ENCODE peak calls at places on chromosomes 11 and 22, in nine cellular contexts. S, B, P, A, O, E, D, M and X are unnamed samples.

GRCh38 chr11:119307219-119307618 is 9.7 kb downstream of the MCAM start:
- DNase-seq in S (no peak), B (no peak), P (peak; percentile 60), A (no peak), O (no peak), E (no peak), D (no peak), M (no peak), X (no peak)

GRCh38 chr11:468493-468892 is 18.4 kb downstream of the PTDSS2 start:
- DNase-seq in S (no peak), B (no peak), P (no peak), A (no peak), O (no peak), E (no peak), D (no peak), M (no peak), X (no peak)

GRCh38 chr11:24344222-24344621 is 152.6 kb upstream of the LUZP2 start:
- DNase-seq in S (no peak), B (no peak), P (no peak), A (no peak), O (no peak), E (no peak), D (no peak), M (no peak), X (no peak)

GRCh38 chr22:24037851-24038765 is 27.0 kb downstream of the CABIN1 start:
- DNase-seq in S (no peak), B (no peak), P (no peak), A (peak; percentile 27), O (no peak), E (no peak), D (no peak), M (no peak), X (no peak)

GRCh38 chr11:118290923-118291322 is 13.6 kb upstream of the CD3E start:
- DNase-seq in S (no peak), B (no peak), P (peak; percentile 34), A (no peak), O (no peak), E (peak; percentile 82), D (peak; percentile 75), M (no peak), X (peak; percentile 24)

GRCh38 chr11:3341298-3341697 is 37.6 kb downstream of the ZNF195 start:
- DNase-seq in S (peak; percentile 55), B (peak; percentile 80), P (peak; percentile 71), A (no peak), O (peak; percentile 37), E (peak; percentile 60), D (peak; percentile 76), M (peak; percentile 28), X (peak; percentile 45)

GRCh38 chr11:123194308-123195181 is 503 bp downstream of the CLMP start:
- DNase-seq in S (no peak), B (peak; percentile 70), P (peak; percentile 47), A (no peak), O (peak; percentile 38), E (peak; percentile 80), D (no peak), M (no peak), X (no peak)

GRCh38 chr11:105244157-105244820 is 104.7 kb upstream of the CARD18 start:
- DNase-seq in S (no peak), B (no peak), P (no peak), A (no peak), O (no peak), E (no peak), D (no peak), M (peak; percentile 88), X (no peak)

GRCh38 chr22:19963863-19964642 is 22.4 kb upstream of the TXNRD2 start:
- DNase-seq in S (no peak), B (no peak), P (no peak), A (no peak), O (no peak), E (no peak), D (no peak), M (no peak), X (no peak)

GRCh38 chr22:40679249-40679963 is at the start of gene MCHR1:
- DNase-seq in S (no peak), B (no peak), P (no peak), A (no peak), O (no peak), E (no peak), D (no peak), M (no peak), X (no peak)

GRCh38 chr11:133945087-133945974 is 11.4 kb downstream of the IGSF9B start:
- DNase-seq in S (peak; percentile 67), B (no peak), P (no peak), A (no peak), O (peak; percentile 31), E (no peak), D (no peak), M (no peak), X (peak; percentile 61)

GRCh38 chr22:25745341-25746011 is 3.5 kb downstream of the MYO18B start:
- DNase-seq in S (no peak), B (no peak), P (no peak), A (no peak), O (no peak), E (no peak), D (no peak), M (no peak), X (no peak)

GRCh38 chr22:23237201-23237798 is 57.0 kb downstream of the BCR start:
- DNase-seq in S (no peak), B (no peak), P (peak; percentile 95), A (no peak), O (peak; percentile 58), E (no peak), D (no peak), M (no peak), X (no peak)

GRCh38 chr11:76805206-76805913 is 22.2 kb downstream of the TSKU start:
- DNase-seq in S (no peak), B (peak; percentile 60), P (no peak), A (no peak), O (no peak), E (no peak), D (peak; percentile 22), M (no peak), X (no peak)

GRCh38 chr22:44286673-44287072 is 26.1 kb downstream of the SHISAL1 start:
- DNase-seq in S (no peak), B (no peak), P (peak; percentile 77), A (no peak), O (no peak), E (no peak), D (no peak), M (no peak), X (no peak)

GRCh38 chr11:37124384-37124783 is 526.3 kb upstream of the RAG2 start:
- DNase-seq in S (no peak), B (no peak), P (no peak), A (no peak), O (no peak), E (no peak), D (no peak), M (no peak), X (no peak)

GRCh38 chr11:125772834-125773505 is 5.7 kb downstream of the PATE2 start:
- DNase-seq in S (no peak), B (no peak), P (no peak), A (no peak), O (no peak), E (no peak), D (no peak), M (no peak), X (no peak)

GRCh38 chr11:96925862-96926261 is 536.0 kb downstream of the JRKL start:
- DNase-seq in S (no peak), B (no peak), P (no peak), A (no peak), O (no peak), E (no peak), D (no peak), M (no peak), X (no peak)
- H3K9me3 ChIP-seq in S (no peaks in the 10 kb centered on the region), B (no peaks in the 10 kb centered on the region), P (no peaks in the 10 kb centered on the region), A (no peaks in the 10 kb centered on the region), O (no peaks in the 10 kb centered on the region), E (no peaks in the 10 kb centered on the region), D (no peaks in the 10 kb centered on the region), M (no peaks in the 10 kb centered on the region), X (no peaks in the 10 kb centered on the region)

DNA sequence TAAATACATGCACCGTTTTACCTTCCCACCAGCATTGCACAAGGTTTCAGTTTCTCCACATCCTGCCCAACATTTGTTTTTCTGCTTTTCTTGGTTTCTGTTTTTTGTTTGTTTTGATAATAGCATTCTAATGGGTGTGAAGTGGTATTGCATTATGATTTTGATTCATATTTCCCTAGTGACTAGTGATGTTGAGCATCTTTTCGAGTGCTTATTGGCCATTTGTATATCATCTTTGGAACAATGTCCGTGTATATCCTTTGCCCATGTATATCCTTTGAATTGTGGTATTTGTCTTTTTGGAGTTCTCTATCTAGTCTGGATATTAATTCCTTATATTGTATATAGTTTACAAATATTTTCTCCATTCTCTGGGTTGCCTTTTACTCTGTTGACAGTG is 2914.8 kb upstream of the OR11H1 start:
- DNase-seq in S (no peak), B (no peak), P (no peak), A (no peak), O (no peak), E (no peak), D (no peak), M (no peak), X (no peak)
- H3K9me3 ChIP-seq in S (no peaks in the 10 kb centered on the region), B (peaks cover 3% of the 10 kb centered on the region), P (no peaks in the 10 kb centered on the region), A (no peaks in the 10 kb centered on the region), O (no peaks in the 10 kb centered on the region), E (no peaks in the 10 kb centered on the region), D (peaks cover 2% of the 10 kb centered on the region), M (no peaks in the 10 kb centered on the region), X (no peaks in the 10 kb centered on the region)

GRCh38 chr11:58801974-58802545 is 42.4 kb downstream of the GLYATL2 start:
- DNase-seq in S (no peak), B (no peak), P (no peak), A (no peak), O (no peak), E (no peak), D (no peak), M (no peak), X (no peak)

GRCh38 chr11:58801302-58801701 is 43.2 kb downstream of the GLYATL2 start:
- DNase-seq in S (no peak), B (no peak), P (no peak), A (no peak), O (no peak), E (no peak), D (no peak), M (no peak), X (no peak)

DNA sequence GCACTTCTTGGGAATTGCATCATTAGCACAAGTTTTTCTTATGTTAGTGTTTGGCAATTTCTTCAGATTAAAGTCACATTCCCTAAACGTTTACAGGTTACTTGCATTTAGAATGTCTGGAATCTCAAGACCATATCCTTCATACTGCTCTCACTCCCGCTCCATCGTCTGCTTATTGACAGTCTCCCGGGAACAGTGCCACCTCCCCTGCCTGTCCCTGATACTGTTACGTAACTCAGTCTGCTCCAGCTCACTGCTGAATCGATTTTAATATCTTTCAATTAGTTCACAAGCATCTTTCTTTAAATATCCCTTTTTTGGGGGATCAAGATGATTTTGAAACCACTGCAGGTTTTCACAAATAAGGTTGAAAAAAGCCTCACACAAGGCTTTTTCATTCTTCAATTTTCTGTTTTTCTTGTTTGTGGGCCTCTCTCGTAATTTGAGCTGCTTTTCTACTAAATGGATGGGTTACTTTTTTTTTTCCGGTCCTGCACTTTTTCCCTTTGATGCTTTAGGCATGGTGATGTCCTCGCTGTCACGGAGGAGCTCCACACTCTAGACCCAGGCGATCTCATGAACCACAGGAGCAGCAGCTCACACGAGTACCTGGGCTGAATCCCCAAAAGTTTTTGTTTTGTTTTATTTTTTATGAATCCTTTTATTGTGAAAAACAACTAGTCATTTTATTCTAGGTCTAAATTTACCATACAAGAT is 48.0 kb downstream of the GLYATL2 start:
- DNase-seq in S (no peak), B (no peak), P (no peak), A (no peak), O (no peak), E (no peak), D (no peak), M (no peak), X (no peak)
- H3K9me3 ChIP-seq in S (no peaks in the 10 kb centered on the region), B (no peaks in the 10 kb centered on the region), P (no peaks in the 10 kb centered on the region), A (no peaks in the 10 kb centered on the region), O (no peaks in the 10 kb centered on the region), E (peaks cover 4% of the 10 kb centered on the region), D (no peaks in the 10 kb centered on the region), M (no peaks in the 10 kb centered on the region), X (no peaks in the 10 kb centered on the region)

GRCh38 chr22:47357493-47357892 is 595.0 kb downstream of the TBC1D22A start:
- DNase-seq in S (no peak), B (no peak), P (no peak), A (no peak), O (no peak), E (no peak), D (no peak), M (no peak), X (no peak)
- H3K9me3 ChIP-seq in S (no peaks in the 10 kb centered on the region), B (no peaks in the 10 kb centered on the region), P (peaks cover 15% of the 10 kb centered on the region), A (peaks cover 5% of the 10 kb centered on the region), O (no peaks in the 10 kb centered on the region), E (peaks cover 3% of the 10 kb centered on the region), D (no peaks in the 10 kb centered on the region), M (no peaks in the 10 kb centered on the region), X (no peaks in the 10 kb centered on the region)